ENCODE peak calls at places on chromosomes 13 and 19, in six cellular contexts. V, C, K, Y, I and U are unnamed samples.

GRCh38 chr19:17286263-17286662 is 4.6 kb downstream of the ANKLE1 start:
- DNase-seq in V (no peak), I (no peak), C (no peak), Y (no peak), K (no peak), U (no peak)

GRCh38 chr19:49544154-49544553 is 16.4 kb downstream of the RCN3 start:
- DNase-seq in K (no peak), Y (no peak), C (no peak), V (no peak), I (no peak), U (no peak)

GRCh38 chr13:47499358-47500150 is 501.5 kb downstream of the SUCLA2 start:
- DNase-seq in K (no peak), Y (no peak), C (no peak), V (no peak), I (no peak), U (no peak)

GRCh38 chr13:94329277-94329676 is 150.2 kb downstream of the DCT start:
- DNase-seq in Y (no peak), C (no peak), V (no peak), I (no peak), K (no peak), U (no peak)

GRCh38 chr19:35041548-35042055 is at the start of gene HPN:
- DNase-seq in V (no peak), C (no peak), Y (no peak), I (no peak), K (no peak), U (no peak)

GRCh38 chr13:71514900-71515598 is 352.0 kb downstream of the DACH1 start:
- DNase-seq in Y (no peak), I (no peak), K (no peak), V (no peak), C (no peak), U (no peak)

GRCh38 chr19:51837145-51837544 is 42.2 kb downstream of the FPR3 start:
- DNase-seq in Y (no peak), K (no peak), C (no peak), I (no peak), V (no peak), U (no peak)

GRCh38 chr13:19818223-19818842 is 35.6 kb upstream of the PSPC1 start:
- DNase-seq in C (no peak), K (no peak), I (peak; percentile 40), V (peak; percentile 1), Y (peak; percentile 67), U (peak; percentile 31)

GRCh38 chr13:40508767-40509342 is 157.6 kb downstream of the FOXO1 start:
- DNase-seq in I (no peak), K (no peak), Y (no peak), C (no peak), V (no peak), U (no peak)

GRCh38 chr13:69274231-69274630 is 833.4 kb upstream of the ATXN8OS start:
- DNase-seq in I (no peak), C (no peak), Y (no peak), K (no peak), V (no peak), U (no peak)

GRCh38 chr19:7395360-7395781 is 46.6 kb downstream of the ARHGEF18 start:
- DNase-seq in C (no peak), K (no peak), V (no peak), I (peak; percentile 21), Y (peak; percentile 26), U (peak; percentile 20)

GRCh38 chr13:97223711-97224461 is 1.8 kb downstream of the MBNL2 start:
- DNase-seq in C (peak; percentile 64), I (peak; percentile 20), V (no peak), K (no peak), Y (peak; percentile 91), U (peak; percentile 20)

GRCh38 chr13:92535222-92536006 is 691.2 kb upstream of the GPC6 start:
- DNase-seq in I (no peak), Y (no peak), K (no peak), C (no peak), V (no peak), U (no peak)

GRCh38 chr13:50243926-50244325 is 228.7 kb downstream of the KCNRG start:
- DNase-seq in I (no peak), K (no peak), V (no peak), C (no peak), Y (peak; percentile 2), U (no peak)

GRCh38 chr13:106619688-106620555 is 52.0 kb upstream of the ARGLU1 start:
- DNase-seq in I (peak; percentile 10), Y (peak; percentile 76), V (no peak), K (no peak), C (peak; percentile 49), U (peak; percentile 34)

GRCh38 chr13:26699197-26699490 is 61.4 kb downstream of the GPR12 start:
- DNase-seq in K (no peak), Y (no peak), I (no peak), V (no peak), C (no peak), U (no peak)

GRCh38 chr13:30388401-30389283 is 33.7 kb upstream of the UBE2L5 start:
- DNase-seq in Y (peak; percentile 57), I (no peak), V (no peak), C (no peak), K (no peak), U (peak; percentile 31)

GRCh38 chr19:30046522-30046921 is 104.5 kb downstream of the URI1 start:
- DNase-seq in C (peak; percentile 53), I (no peak), Y (peak; percentile 24), K (no peak), V (no peak), U (no peak)

GRCh38 chr19:17419154-17419490 is 725 bp upstream of the MVB12A start:
- DNase-seq in V (no peak), C (no peak), K (no peak), Y (no peak), I (no peak), U (no peak)

GRCh38 chr19:3304871-3305423 is 61.4 kb upstream of the NFIC start:
- DNase-seq in K (peak; percentile 85), C (peak; percentile 24), Y (peak; percentile 79), I (peak; percentile 82), V (peak; percentile 65), U (peak; percentile 84)

GRCh38 chr13:83827338-83827737 is 54.9 kb downstream of the SLITRK1 start:
- DNase-seq in I (no peak), K (no peak), C (no peak), V (no peak), Y (no peak), U (no peak)

GRCh38 chr13:43239441-43239840 is 216.1 kb downstream of the DNAJC15 start:
- DNase-seq in Y (no peak), I (no peak), C (no peak), V (no peak), K (no peak), U (no peak)

GRCh38 chr19:36258028-36258875 is 43.3 kb downstream of the ZNF146 start:
- DNase-seq in K (no peak), C (no peak), Y (no peak), I (no peak), V (no peak), U (no peak)

GRCh38 chr13:43273362-43273761 is 250.0 kb downstream of the DNAJC15 start:
- DNase-seq in K (no peak), V (no peak), C (no peak), I (no peak), Y (no peak), U (no peak)

GRCh38 chr13:105915451-105915850 is 620.0 kb downstream of the EFNB2 start:
- DNase-seq in K (no peak), V (no peak), C (no peak), Y (no peak), I (no peak), U (no peak)

GRCh38 chr13:29909975-29910674 is 59.7 kb upstream of the UBL3 start:
- DNase-seq in K (no peak), V (no peak), I (no peak), C (no peak), Y (no peak), U (no peak)

GRCh38 chr19:48424694-48425219 is 21.0 kb upstream of the GRWD1 start:
- DNase-seq in Y (peak; percentile 74), I (no peak), C (no peak), V (no peak), K (peak; percentile 19), U (no peak)

GRCh38 chr19:2240881-2241760 is 4.5 kb downstream of the SF3A2 start:
- DNase-seq in I (no peak), V (no peak), C (no peak), Y (no peak), K (no peak), U (no peak)

GRCh38 chr19:9148687-9149086 is 8.5 kb downstream of the ZNF317 start:
- DNase-seq in C (no peak), Y (no peak), I (no peak), K (no peak), V (no peak), U (no peak)

GRCh38 chr13:68375004-68375403 is 1144.9 kb upstream of the PCDH9 start:
- DNase-seq in I (no peak), Y (no peak), C (no peak), V (no peak), K (no peak), U (no peak)

GRCh38 chr13:34358811-34359513 is 541.0 kb downstream of the RFC3 start:
- DNase-seq in I (no peak), K (no peak), C (no peak), V (no peak), Y (no peak), U (no peak)

GRCh38 chr13:95898256-95898655 is 154.9 kb downstream of the UGGT2 start:
- DNase-seq in V (no peak), Y (no peak), K (no peak), I (no peak), C (no peak), U (no peak)

GRCh38 chr13:85666356-85666755 is 132.9 kb downstream of the SLITRK6 start:
- DNase-seq in C (peak; percentile 14), Y (no peak), V (no peak), I (no peak), K (no peak), U (no peak)

GRCh38 chr19:53294786-53295441 is 27.4 kb upstream of the VN1R4 start:
- DNase-seq in I (no peak), Y (no peak), K (no peak), V (no peak), C (no peak), U (no peak)

GRCh38 chr13:44231786-44232516 is 141.7 kb upstream of the SERP2 start:
- DNase-seq in K (no peak), I (no peak), Y (peak; percentile 85), C (no peak), V (no peak), U (no peak)